ENCODE peak calls at places on chromosome X, in six cellular contexts. One of them, this sample, is unnamed.

GRCh38 chrX:44082829-44083228 is 109.6 kb upstream of the NDP start:
- DNase-seq in activated naive CD8-positive, alpha-beta T cell treated with anti-CD3 and anti-CD28 coated beads, Interleukin-2, amount 50 U/mL, for 24 hours: no peak
- DNase-seq in ELR: no peak
- DNase-seq in thoracic aorta: no peak
- DNase-seq in amniotic stem cell: no peak
- DNase-seq in pancreas: no peak
- DNase-seq in this sample: no peak

GRCh38 chrX:70480660-70481018 is 36.0 kb downstream of the DLG3 start:
- DNase-seq in thoracic aorta: no peak
- DNase-seq in ELR: no peak
- DNase-seq in amniotic stem cell: no peak
- DNase-seq in pancreas: no peak
- DNase-seq in activated naive CD8-positive, alpha-beta T cell treated with anti-CD3 and anti-CD28 coated beads, Interleukin-2, amount 50 U/mL, for 24 hours: no peak
- DNase-seq in this sample: no peak

GRCh38 chrX:22081475-22082092 is 49.5 kb downstream of the PHEX start:
- DNase-seq in ELR: peak
- DNase-seq in pancreas: peak
- DNase-seq in amniotic stem cell: peak
- DNase-seq in activated naive CD8-positive, alpha-beta T cell treated with anti-CD3 and anti-CD28 coated beads, Interleukin-2, amount 50 U/mL, for 24 hours: peak
- DNase-seq in thoracic aorta: no peak
- DNase-seq in this sample: no peak

GRCh38 chrX:17744896-17745523 is 7.7 kb downstream of the SCML1 start:
- DNase-seq in ELR: peak
- DNase-seq in activated naive CD8-positive, alpha-beta T cell treated with anti-CD3 and anti-CD28 coated beads, Interleukin-2, amount 50 U/mL, for 24 hours: no peak
- DNase-seq in amniotic stem cell: peak
- DNase-seq in thoracic aorta: no peak
- DNase-seq in pancreas: no peak
- DNase-seq in this sample: no peak

GRCh38 chrX:37825225-37825842 is 22.0 kb downstream of the DYNLT3 start:
- DNase-seq in activated naive CD8-positive, alpha-beta T cell treated with anti-CD3 and anti-CD28 coated beads, Interleukin-2, amount 50 U/mL, for 24 hours: peak
- DNase-seq in thoracic aorta: no peak
- DNase-seq in amniotic stem cell: no peak
- DNase-seq in pancreas: peak
- DNase-seq in ELR: peak
- DNase-seq in this sample: no peak

GRCh38 chrX:16839852-16840460 is 30.2 kb downstream of the RBBP7 start:
- DNase-seq in thoracic aorta: no peak
- DNase-seq in ELR: peak
- DNase-seq in activated naive CD8-positive, alpha-beta T cell treated with anti-CD3 and anti-CD28 coated beads, Interleukin-2, amount 50 U/mL, for 24 hours: no peak
- DNase-seq in pancreas: no peak
- DNase-seq in amniotic stem cell: peak
- DNase-seq in this sample: no peak

GRCh38 chrX:149274516-149275105 is 230.5 kb downstream of the IDS start:
- DNase-seq in thoracic aorta: no peak
- DNase-seq in activated naive CD8-positive, alpha-beta T cell treated with anti-CD3 and anti-CD28 coated beads, Interleukin-2, amount 50 U/mL, for 24 hours: no peak
- DNase-seq in pancreas: no peak
- DNase-seq in amniotic stem cell: no peak
- DNase-seq in ELR: peak
- DNase-seq in this sample: no peak

GRCh38 chrX:41561045-41561444 is 113.9 kb downstream of the NYX start:
- DNase-seq in pancreas: no peak
- DNase-seq in ELR: peak
- DNase-seq in amniotic stem cell: peak
- DNase-seq in thoracic aorta: no peak
- DNase-seq in activated naive CD8-positive, alpha-beta T cell treated with anti-CD3 and anti-CD28 coated beads, Interleukin-2, amount 50 U/mL, for 24 hours: no peak
- DNase-seq in this sample: peak

GRCh38 chrX:150234126-150234525 is 129.0 kb upstream of the MAMLD1 start:
- DNase-seq in ELR: peak
- DNase-seq in amniotic stem cell: no peak
- DNase-seq in thoracic aorta: no peak
- DNase-seq in pancreas: no peak
- DNase-seq in activated naive CD8-positive, alpha-beta T cell treated with anti-CD3 and anti-CD28 coated beads, Interleukin-2, amount 50 U/mL, for 24 hours: no peak
- DNase-seq in this sample: no peak

GRCh38 chrX:54181196-54181953 is 1.7 kb downstream of the FAM120C start:
- DNase-seq in thoracic aorta: no peak
- DNase-seq in pancreas: no peak
- DNase-seq in ELR: peak
- DNase-seq in activated naive CD8-positive, alpha-beta T cell treated with anti-CD3 and anti-CD28 coated beads, Interleukin-2, amount 50 U/mL, for 24 hours: no peak
- DNase-seq in amniotic stem cell: no peak
- DNase-seq in this sample: no peak

GRCh38 chrX:28015993-28016392 is 34.7 kb upstream of the DCAF8L1 start:
- DNase-seq in pancreas: no peak
- DNase-seq in amniotic stem cell: no peak
- DNase-seq in thoracic aorta: no peak
- DNase-seq in activated naive CD8-positive, alpha-beta T cell treated with anti-CD3 and anti-CD28 coated beads, Interleukin-2, amount 50 U/mL, for 24 hours: no peak
- DNase-seq in ELR: no peak
- DNase-seq in this sample: no peak